ENCODE peak calls at places on chromosome 12, in five cellular contexts. C, S, B, Q and M are unnamed samples.

GRCh38 chr12:132360906-132361777 is 31.8 kb upstream of the GALNT9 start:
- DNase-seq in C (no peak), S (no peak), B (no peak), Q (no peak), M (no peak)

GRCh38 chr12:110619534-110619953 is 5.6 kb downstream of the TCTN1 start:
- DNase-seq in C (no peak), S (peak; percentile 29), B (no peak), Q (no peak), M (peak; percentile 10)

GRCh38 chr12:132175496-132176357 is 31.5 kb downstream of the NOC4L start:
- DNase-seq in C (no peak), S (no peak), B (no peak), Q (no peak), M (no peak)

GRCh38 chr12:80834724-80835123 is 103.0 kb downstream of the LIN7A start:
- DNase-seq in C (no peak), S (no peak), B (no peak), Q (no peak), M (no peak)

GRCh38 chr12:107311682-107312081 is 218.3 kb upstream of the CRY1 start:
- DNase-seq in C (no peak), S (no peak), B (no peak), Q (no peak), M (no peak)

GRCh38 chr12:126627596-126627995 is 1562.4 kb downstream of the AACS start:
- DNase-seq in C (no peak), S (no peak), B (no peak), Q (no peak), M (no peak)

GRCh38 chr12:52231305-52232232 is 1.5 kb upstream of the KRT7 start:
- DNase-seq in C (no peak), S (no peak), B (peak; percentile 90), Q (no peak), M (no peak)

GRCh38 chr12:22821985-22822384 is 197.0 kb downstream of the ETNK1 start:
- DNase-seq in C (no peak), S (no peak), B (peak; percentile 80), Q (no peak), M (peak; percentile 43)

GRCh38 chr12:46174919-46175318 is 93.9 kb downstream of the SLC38A1 start:
- DNase-seq in C (no peak), S (no peak), B (no peak), Q (no peak), M (no peak)

GRCh38 chr12:92745874-92746553 is 43.2 kb downstream of the PLEKHG7 start:
- DNase-seq in C (no peak), S (peak; percentile 97), B (no peak), Q (no peak), M (peak; percentile 92)

GRCh38 chr12:58850826-58851225 is 69.5 kb downstream of the LRIG3 start:
- DNase-seq in C (no peak), S (no peak), B (no peak), Q (no peak), M (no peak)

GRCh38 chr12:3489057-3489456 is 1.9 kb upstream of the PRMT8 start:
- DNase-seq in C (no peak), S (no peak), B (no peak), Q (no peak), M (no peak)

GRCh38 chr12:92928431-92928961 is 599 bp downstream of the EEA1 start:
- DNase-seq in C (no peak), S (no peak), B (peak; percentile 46), Q (no peak), M (peak; percentile 51)

GRCh38 chr12:47218191-47218654 is 138.5 kb upstream of the AMIGO2 start:
- DNase-seq in C (no peak), S (no peak), B (no peak), Q (no peak), M (no peak)

GRCh38 chr12:94149781-94150482 is 1.6 kb downstream of the PLXNC1 start:
- DNase-seq in C (peak; percentile 56), S (no peak), B (no peak), Q (no peak), M (peak; percentile 59)

GRCh38 chr12:6526201-6526600 is 8.1 kb upstream of the GAPDH start:
- DNase-seq in C (no peak), S (no peak), B (no peak), Q (no peak), M (no peak)

GRCh38 chr12:79124385-79124784 is 259.8 kb downstream of the SYT1 start:
- DNase-seq in C (no peak), S (no peak), B (no peak), Q (no peak), M (no peak)

GRCh38 chr12:98741229-98741614 is 96.1 kb downstream of the APAF1 start:
- DNase-seq in C (no peak), S (peak; percentile 44), B (no peak), Q (no peak), M (no peak)

GRCh38 chr12:57904848-57905811 is 36.2 kb upstream of the ATP23 start:
- DNase-seq in C (peak; percentile 83), S (peak; percentile 88), B (peak; percentile 95), Q (peak; percentile 64), M (peak; percentile 89)

GRCh38 chr12:65169311-65170244 is at the start of gene LEMD3:
- DNase-seq in C (peak; percentile 69), S (peak; percentile 85), B (peak; percentile 99), Q (peak; percentile 81), M (peak; percentile 92)
- H4K91ac ChIP-seq in C (no peak within 1 kb of the TSS), S (peak within 1 kb of the TSS; percentile 93), B (peak within 1 kb of the TSS; percentile 90), Q (peak within 1 kb of the TSS; percentile 50), M (peak within 1 kb of the TSS; percentile 72)

GRCh38 chr12:32896438-32897275 is at the start of gene PKP2:
- DNase-seq in C (peak; percentile 69), S (no peak), B (peak; percentile 98), Q (peak; percentile 70), M (peak; percentile 45)

GRCh38 chr12:32895688-32896437 is 714 bp downstream of the PKP2 start:
- DNase-seq in C (no peak), S (no peak), B (peak; percentile 38), Q (no peak), M (peak; percentile 13)

GRCh38 chr12:32893008-32893407 is 3.6 kb downstream of the PKP2 start:
- DNase-seq in C (no peak), S (no peak), B (peak; percentile 96), Q (no peak), M (peak; percentile 16)

GRCh38 chr12:32893458-32893857 is 3.1 kb downstream of the PKP2 start:
- DNase-seq in C (no peak), S (no peak), B (peak; percentile 94), Q (no peak), M (peak; percentile 42)

DNA sequence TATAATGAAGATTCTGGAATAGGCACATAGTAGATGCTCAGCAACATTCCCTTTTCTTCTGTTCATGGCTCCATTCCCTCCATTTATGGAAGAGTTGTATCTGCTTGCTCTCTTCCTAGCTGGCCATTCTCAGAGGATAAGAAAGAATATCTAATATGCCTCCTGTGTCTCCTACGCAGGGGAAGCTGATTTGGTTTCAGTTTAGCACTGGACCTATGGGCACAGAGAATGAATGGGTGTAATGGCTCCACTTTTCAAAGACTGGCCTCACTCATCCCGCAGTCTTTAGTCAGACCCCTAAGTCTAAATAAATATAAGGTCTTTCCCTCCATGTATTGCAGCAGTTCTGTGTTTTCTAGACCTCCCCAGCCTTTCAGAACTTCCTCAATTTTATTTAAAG is 2.0 kb downstream of the PKP2 start:
- DNase-seq in C (no peak), S (no peak), B (peak; percentile 36), Q (no peak), M (no peak)
- H3K4me3 ChIP-seq in C (no peak overlapping the region), S (no peak overlapping the region), B (no peak overlapping the region), Q (no peak overlapping the region), M (no peak overlapping the region)

GRCh38 chr12:56469007-56469930 is 891 bp downstream of the SPRYD4 start:
- DNase-seq in C (no peak), S (no peak), B (no peak), Q (no peak), M (no peak)

GRCh38 chr12:56474389-56474788 is 6.0 kb downstream of the SPRYD4 start:
- DNase-seq in C (no peak), S (no peak), B (no peak), Q (no peak), M (no peak)

GRCh38 chr12:56462565-56462964 is 5.8 kb upstream of the SPRYD4 start:
- DNase-seq in C (peak; percentile 60), S (no peak), B (no peak), Q (no peak), M (no peak)

DNA sequence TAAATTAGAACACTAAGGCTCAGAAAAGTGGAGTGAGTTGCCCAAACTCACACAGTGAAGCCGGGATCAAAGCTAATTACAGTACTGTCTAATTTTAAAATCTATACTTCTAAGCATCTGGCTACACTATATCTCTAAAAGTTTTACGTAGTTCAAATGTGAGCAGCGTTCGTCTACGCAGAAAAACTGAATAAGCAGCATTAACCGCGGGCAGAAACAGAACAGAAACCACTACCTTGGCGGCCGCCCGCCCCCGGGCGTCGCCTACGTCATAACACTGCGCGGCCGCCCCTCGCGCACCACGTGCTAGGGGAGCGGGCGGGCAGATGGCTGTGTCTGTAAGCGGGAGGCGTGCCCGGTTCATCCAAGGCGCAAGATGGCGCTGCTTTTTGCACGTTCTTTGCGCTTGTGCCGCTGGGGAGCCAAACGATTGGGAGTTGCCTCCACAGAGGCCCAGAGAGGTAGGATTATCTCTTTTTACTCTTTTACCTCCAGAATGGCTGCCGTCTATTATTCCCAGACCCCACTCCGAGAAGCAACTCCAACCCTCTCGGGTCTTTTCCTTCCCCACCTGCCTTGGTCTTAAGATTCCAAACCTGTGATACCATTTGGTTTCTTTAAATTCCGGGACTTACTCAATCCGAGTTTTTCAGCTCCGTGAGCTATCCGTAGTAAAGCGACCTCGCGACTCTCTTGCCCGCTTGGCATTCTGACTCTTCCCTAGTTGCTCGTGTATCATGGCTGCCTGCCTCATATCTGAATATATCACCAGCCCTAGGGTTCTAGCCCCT is at the start of gene SPRYD4:
- DNase-seq in C (peak; percentile 84), S (peak; percentile 90), B (peak; percentile 97), Q (peak; percentile 59), M (peak; percentile 93)
- H4K91ac ChIP-seq in C (no peak within 1 kb of the TSS), S (peak within 1 kb of the TSS; percentile 80), B (peak within 1 kb of the TSS; percentile 71), Q (peak within 1 kb of the TSS; percentile 50), M (peak within 1 kb of the TSS; percentile 30)

DNA sequence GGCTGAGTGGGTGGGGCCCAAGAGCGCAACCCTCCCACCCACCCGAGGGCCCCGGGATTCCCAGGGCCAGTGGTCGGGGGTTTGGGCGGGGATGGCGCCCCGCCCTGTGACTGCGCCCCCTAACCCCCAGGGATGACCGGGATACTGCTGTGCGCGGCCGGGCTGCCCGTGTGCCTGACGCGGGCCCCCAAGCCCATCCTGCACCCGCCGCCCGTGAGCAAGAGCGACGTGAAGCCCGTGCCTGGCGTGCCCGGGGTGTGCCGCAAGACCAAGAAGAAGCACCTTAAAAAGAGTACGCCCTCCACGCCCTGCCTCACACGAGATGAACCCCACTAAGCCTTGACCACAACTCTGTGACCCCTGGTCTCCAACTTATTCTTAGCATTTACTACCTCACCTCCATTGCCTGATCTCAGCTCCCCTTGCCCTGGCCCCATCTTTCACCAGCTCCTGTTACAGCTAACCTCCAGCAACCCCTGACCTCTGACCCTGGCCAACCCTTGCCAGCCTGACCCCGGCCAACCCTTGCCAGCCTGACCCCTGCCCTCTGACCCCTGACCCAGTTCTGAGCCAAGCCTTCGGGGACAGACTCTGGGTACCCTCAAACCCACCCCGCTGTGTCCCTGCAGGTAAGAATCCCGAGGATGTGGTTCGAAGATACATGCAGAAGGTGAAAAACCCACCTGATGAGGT is 37.0 kb downstream of the DTX1 start:
- DNase-seq in C (no peak), S (no peak), B (no peak), Q (no peak), M (no peak)
- H3K4me3 ChIP-seq in C (no peak overlapping the region), S (no peak overlapping the region), B (no peak overlapping the region), Q (peak overlapping the region; percentile 39), M (no peak overlapping the region)